ENCODE peak calls at places on chromosome 10, in four cellular contexts. S is H1, L is IMR-90, Y is mesendoderm. C is an unnamed sample.

GRCh38 chr10:69802424-69803161 is 887 bp downstream of the COL13A1 start:
- DNase-seq in S (no peak), L (peak; percentile 56), Y (peak; percentile 65), C (peak; percentile 55)

GRCh38 chr10:88131561-88132139 is 268.2 kb downstream of the PTEN start:
- DNase-seq in S (no peak), L (no peak), Y (peak; percentile 42), C (peak; percentile 38)

GRCh38 chr10:14360951-14361350 is 30.2 kb upstream of the FRMD4A start:
- DNase-seq in S (no peak), L (no peak), Y (no peak), C (no peak)

GRCh38 chr10:101053516-101053915 is 8.3 kb upstream of the KAZALD1 start:
- DNase-seq in S (no peak), L (peak; percentile 74), Y (no peak), C (no peak)

GRCh38 chr10:57169597-57169996 is 808.5 kb upstream of the ZWINT start:
- DNase-seq in S (no peak), L (no peak), Y (no peak), C (no peak)

GRCh38 chr10:87054373-87055295 is 34.5 kb downstream of the FAM25A start:
- DNase-seq in S (no peak), L (peak; percentile 85), Y (peak; percentile 96), C (no peak)

GRCh38 chr10:74502963-74503608 is 323.3 kb upstream of the KAT6B start:
- DNase-seq in S (no peak), L (peak; percentile 86), Y (peak; percentile 1), C (no peak)

GRCh38 chr10:115118346-115118745 is 25.2 kb downstream of the ATRNL1 start:
- DNase-seq in S (no peak), L (no peak), Y (no peak), C (no peak)

GRCh38 chr10:43671659-43672555 is 23.2 kb upstream of the ZNF32 start:
- DNase-seq in S (no peak), L (peak; percentile 75), Y (peak; percentile 86), C (peak; percentile 79)

GRCh38 chr10:68406111-68406814 is 814 bp downstream of the RUFY2 start:
- DNase-seq in S (no peak), L (peak; percentile 58), Y (peak; percentile 69), C (peak; percentile 80)

GRCh38 chr10:105857284-105858264 is 1216.5 kb downstream of the SORCS3 start:
- DNase-seq in S (no peak), L (no peak), Y (no peak), C (no peak)

GRCh38 chr10:103605359-103606156 is 112.1 kb downstream of the NEURL1 start:
- DNase-seq in S (peak; percentile 31), L (peak; percentile 43), Y (peak; percentile 64), C (peak; percentile 67)

GRCh38 chr10:80412521-80412920 is 4.2 kb downstream of the PRXL2A start:
- DNase-seq in S (no peak), L (no peak), Y (no peak), C (no peak)

GRCh38 chr10:79046991-79047874 is 21.5 kb upstream of the ZMIZ1 start:
- DNase-seq in S (no peak), L (no peak), Y (no peak), C (no peak)

GRCh38 chr10:68666280-68666760 is 54.7 kb upstream of the CCAR1 start:
- DNase-seq in S (no peak), L (peak; percentile 95), Y (no peak), C (no peak)

GRCh38 chr10:110326351-110327032 is 21.8 kb upstream of the SMNDC1 start:
- DNase-seq in S (no peak), L (peak; percentile 97), Y (no peak), C (no peak)

GRCh38 chr10:80552151-80552646 is 14.5 kb downstream of the SH2D4B start:
- DNase-seq in S (no peak), L (no peak), Y (peak; percentile 40), C (no peak)

GRCh38 chr10:76675951-76676587 is 961.5 kb downstream of the KCNMA1 start:
- DNase-seq in S (no peak), L (no peak), Y (no peak), C (no peak)

GRCh38 chr10:99647601-99648151 is 11.6 kb upstream of the ENTPD7 start:
- DNase-seq in S (no peak), L (no peak), Y (no peak), C (no peak)

GRCh38 chr10:103637855-103638561 is 144.5 kb downstream of the NEURL1 start:
- DNase-seq in S (no peak), L (peak; percentile 92), Y (no peak), C (no peak)

GRCh38 chr10:51422311-51423120 is 276.9 kb downstream of the CSTF2T start:
- DNase-seq in S (peak; percentile 7), L (peak; percentile 76), Y (peak; percentile 63), C (peak; percentile 55)

GRCh38 chr10:79562135-79562756 is 2.0 kb upstream of the SFTPA2 start:
- DNase-seq in S (peak; percentile 34), L (peak; percentile 54), Y (peak; percentile 65), C (peak; percentile 78)

GRCh38 chr10:116274141-116274861 is 1.3 kb upstream of the GFRA1 start:
- DNase-seq in S (no peak), L (no peak), Y (peak; percentile 46), C (peak; percentile 57)

GRCh38 chr10:103835121-103836045 is 20.0 kb downstream of the SH3PXD2A start:
- DNase-seq in S (no peak), L (peak; percentile 87), Y (no peak), C (no peak)

GRCh38 chr10:62732841-62733653 is 71.5 kb upstream of the ADO start:
- DNase-seq in S (no peak), L (peak; percentile 74), Y (no peak), C (no peak)

GRCh38 chr10:49037187-49037586 is 78.1 kb downstream of the VSTM4 start:
- DNase-seq in S (no peak), L (peak; percentile 56), Y (no peak), C (no peak)
- H4K5ac ChIP-seq in S (no peak overlapping the region), L (no peak overlapping the region), Y (no peak overlapping the region), C (no peak overlapping the region)

DNA sequence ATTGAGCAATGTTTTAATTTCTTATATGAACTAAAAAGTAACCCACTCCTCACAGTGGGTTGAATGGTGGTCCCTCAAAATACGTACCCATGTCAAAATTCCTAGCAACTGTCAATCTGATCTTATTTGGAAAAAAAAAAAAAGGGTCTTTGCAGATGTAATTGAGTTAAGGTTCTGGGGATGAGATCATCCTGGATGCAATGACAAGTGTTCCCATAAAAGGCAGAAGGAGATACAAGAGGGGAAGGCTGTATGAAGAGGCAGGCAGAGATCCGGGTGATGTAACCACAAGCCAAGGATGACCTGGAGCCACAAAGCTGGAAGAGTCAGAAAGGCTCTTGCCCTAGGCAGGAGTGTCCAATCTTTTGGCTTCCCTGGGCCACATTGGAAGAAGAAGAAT is 516.3 kb upstream of the MKI67 start:
- DNase-seq in S (no peak), L (no peak), Y (peak; percentile 75), C (no peak)
- H3K9ac ChIP-seq in S (no peak overlapping the region), L (no peak overlapping the region), Y (no peak overlapping the region), C (no peak overlapping the region)

GRCh38 chr10:24824124-24824523 is 100.4 kb upstream of the ARHGAP21 start:
- DNase-seq in S (no peak), L (peak; percentile 13), Y (no peak), C (no peak)

GRCh38 chr10:24825551-24825950 is 101.9 kb upstream of the ARHGAP21 start:
- DNase-seq in S (no peak), L (peak; percentile 69), Y (no peak), C (no peak)

GRCh38 chr10:24822557-24822956 is 98.9 kb upstream of the ARHGAP21 start:
- DNase-seq in S (no peak), L (no peak), Y (no peak), C (no peak)

GRCh38 chr10:24824536-24824935 is 100.8 kb upstream of the ARHGAP21 start:
- DNase-seq in S (no peak), L (no peak), Y (no peak), C (no peak)

GRCh38 chr10:24826022-24826421 is 102.3 kb upstream of the ARHGAP21 start:
- DNase-seq in S (no peak), L (peak; percentile 78), Y (no peak), C (no peak)
- H4K5ac ChIP-seq in S (no peak overlapping the region), L (no peak overlapping the region), Y (no peak overlapping the region), C (no peak overlapping the region)

GRCh38 chr10:124367414-124367813 is 51.3 kb downstream of the OAT start:
- DNase-seq in S (no peak), L (no peak), Y (no peak), C (no peak)

GRCh38 chr10:124367936-124368335 is 50.8 kb downstream of the OAT start:
- DNase-seq in S (no peak), L (no peak), Y (no peak), C (no peak)

GRCh38 chr10:124364674-124365073 is 54.0 kb downstream of the OAT start:
- DNase-seq in S (no peak), L (no peak), Y (no peak), C (no peak)

GRCh38 chr10:124366343-124366742 is 52.4 kb downstream of the OAT start:
- DNase-seq in S (no peak), L (no peak), Y (no peak), C (no peak)

DNA sequence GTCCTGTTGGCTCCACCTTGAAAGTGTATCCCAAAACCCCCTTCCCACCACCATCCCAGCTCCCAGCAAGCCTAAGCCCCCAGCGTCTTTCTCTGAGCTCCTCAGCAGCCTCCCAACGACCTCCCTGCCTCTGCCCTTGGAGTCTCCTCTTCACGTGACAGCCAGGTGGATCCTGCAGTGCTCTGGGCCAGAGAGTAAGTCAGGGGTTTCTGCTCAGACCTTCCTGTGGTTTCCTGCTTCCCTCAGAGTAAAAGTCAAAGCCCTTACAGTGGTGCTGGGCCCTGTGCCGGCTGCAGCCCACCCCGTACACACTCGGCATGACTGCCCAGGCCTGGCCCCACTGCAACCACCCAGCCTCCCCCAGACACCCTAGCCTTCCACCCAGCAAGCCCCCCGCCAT is 51.9 kb downstream of the OAT start:
- DNase-seq in S (no peak), L (no peak), Y (no peak), C (no peak)
- H3K9ac ChIP-seq in S (no peak overlapping the region), L (no peak overlapping the region), Y (no peak overlapping the region), C (no peak overlapping the region)

GRCh38 chr10:98391065-98391464 is 23.9 kb downstream of the PYROXD2 start:
- DNase-seq in S (no peak), L (no peak), Y (no peak), C (no peak)
- H4K5ac ChIP-seq in S (no peak overlapping the region), L (no peak overlapping the region), Y (no peak overlapping the region), C (no peak overlapping the region)

GRCh38 chr10:93758510-93758885 is 762 bp downstream of the LGI1 start:
- DNase-seq in S (no peak), L (no peak), Y (no peak), C (no peak)
- H3K9ac ChIP-seq in S (no peak overlapping the region), L (no peak overlapping the region), Y (no peak overlapping the region), C (no peak overlapping the region)

GRCh38 chr10:7150349-7150748 is 260.5 kb downstream of the SFMBT2 start:
- DNase-seq in S (no peak), L (no peak), Y (no peak), C (no peak)
- H4K5ac ChIP-seq in S (no peak overlapping the region), L (no peak overlapping the region), Y (no peak overlapping the region), C (no peak overlapping the region)

C was measured in H9.